ENCODE peak calls at places on chromosomes 12 and 14, in five cellular contexts. H, V, G, I and E are unnamed samples.

GRCh38 chr12:112130461-112130998 is 5.2 kb downstream of the TRAFD1 start:
- DNase-seq in H (no peak), V (peak), G (no peak), I (no peak), E (peak)

GRCh38 chr14:69719501-69719951 is 47.4 kb upstream of the SRSF5 start:
- DNase-seq in H (no peak), V (peak), G (peak), I (no peak), E (no peak)

GRCh38 chr12:124241776-124242528 is 52.9 kb upstream of the RFLNA start:
- DNase-seq in H (no peak), V (no peak), G (no peak), I (no peak), E (no peak)

GRCh38 chr12:3988519-3989217 is 115.5 kb upstream of the PARP11 start:
- DNase-seq in H (no peak), V (no peak), G (no peak), I (no peak), E (peak)

GRCh38 chr14:86646688-86647687 is 1117.0 kb downstream of the FLRT2 start:
- DNase-seq in H (no peak), V (no peak), G (no peak), I (no peak), E (no peak)

GRCh38 chr12:3727877-3728632 is 24.9 kb downstream of the CRACR2A start:
- DNase-seq in H (no peak), V (peak), G (no peak), I (no peak), E (no peak)

GRCh38 chr12:57759360-57759980 is 4.6 kb downstream of the MARCHF9 start:
- DNase-seq in H (no peak), V (peak), G (no peak), I (no peak), E (peak)

GRCh38 chr14:77988096-77988870 is 181.9 kb upstream of the NRXN3 start:
- DNase-seq in H (no peak), V (no peak), G (peak), I (no peak), E (no peak)

GRCh38 chr14:70638416-70638815 is 3.3 kb upstream of the TTC9 start:
- DNase-seq in H (no peak), V (no peak), G (no peak), I (no peak), E (no peak)

GRCh38 chr12:11978985-11979384 is 91.8 kb upstream of the BCL2L14 start:
- DNase-seq in H (no peak), V (no peak), G (no peak), I (no peak), E (no peak)

GRCh38 chr14:37580146-37580545 is 14.9 kb downstream of the FOXA1 start:
- DNase-seq in H (no peak), V (no peak), G (no peak), I (no peak), E (no peak)

GRCh38 chr14:22547309-22547947 is 41.6 kb downstream of the DAD1 start:
- DNase-seq in H (no peak), V (no peak), G (peak), I (no peak), E (no peak)

GRCh38 chr14:74401504-74402241 is 24.3 kb downstream of the SYNDIG1L start:
- DNase-seq in H (peak), V (no peak), G (peak), I (no peak), E (peak)

GRCh38 chr12:87304406-87304805 is 724.8 kb downstream of the C12orf50 start:
- DNase-seq in H (no peak), V (no peak), G (no peak), I (no peak), E (no peak)

GRCh38 chr14:53399057-53399456 is 245.9 kb upstream of the DDHD1 start:
- DNase-seq in H (no peak), V (no peak), G (no peak), I (no peak), E (no peak)

GRCh38 chr12:48994224-48995060 is 4.7 kb downstream of the DDN start:
- DNase-seq in H (no peak), V (no peak), G (no peak), I (no peak), E (no peak)

GRCh38 chr12:31518680-31519227 is 72.2 kb downstream of the DENND5B start:
- DNase-seq in H (no peak), V (no peak), G (peak), I (peak), E (no peak)

GRCh38 chr12:90965204-90965603 is 10.2 kb upstream of the CCER1 start:
- DNase-seq in H (no peak), V (no peak), G (no peak), I (no peak), E (no peak)

GRCh38 chr12:100656806-100657205 is 83.3 kb downstream of the GAS2L3 start:
- DNase-seq in H (no peak), V (no peak), G (no peak), I (peak), E (no peak)

GRCh38 chr12:103817791-103818190 is 23.2 kb downstream of the NT5DC3 start:
- DNase-seq in H (no peak), V (no peak), G (no peak), I (no peak), E (no peak)

GRCh38 chr12:115983226-115983798 is 294.2 kb downstream of the MED13L start:
- DNase-seq in H (no peak), V (no peak), G (no peak), I (no peak), E (no peak)

GRCh38 chr12:52630609-52631200 is 12.3 kb upstream of the KRT73 start:
- DNase-seq in H (no peak), V (no peak), G (no peak), I (no peak), E (no peak)

GRCh38 chr12:113322353-113322752 is 12.6 kb downstream of the SLC8B1 start:
- DNase-seq in H (no peak), V (no peak), G (no peak), I (no peak), E (no peak)

GRCh38 chr12:46111727-46112126 is 121.4 kb upstream of the SCAF11 start:
- DNase-seq in H (no peak), V (no peak), G (no peak), I (no peak), E (no peak)

GRCh38 chr14:105537580-105538474 is 11.4 kb downstream of the TMEM121 start:
- DNase-seq in H (peak), V (no peak), G (peak), I (peak), E (peak)

GRCh38 chr12:85993746-85994145 is 119.7 kb downstream of the NTS start:
- DNase-seq in H (no peak), V (no peak), G (no peak), I (no peak), E (no peak)

GRCh38 chr14:105299654-105300541 is 903 bp downstream of the BRF1 start:
- DNase-seq in H (no peak), V (peak), G (peak), I (peak), E (no peak)

GRCh38 chr12:104636496-104636895 is 179.7 kb downstream of the CHST11 start:
- DNase-seq in H (no peak), V (no peak), G (no peak), I (no peak), E (no peak)

GRCh38 chr14:78836777-78837176 is 666.6 kb downstream of the NRXN3 start:
- DNase-seq in H (no peak), V (peak), G (peak), I (peak), E (no peak)

GRCh38 chr12:118346895-118347294 is 25.8 kb downstream of the TAOK3 start:
- DNase-seq in H (no peak), V (no peak), G (no peak), I (no peak), E (no peak)

GRCh38 chr12:2384029-2384386 is 331.2 kb downstream of the CACNA1C start:
- DNase-seq in H (no peak), V (no peak), G (no peak), I (no peak), E (no peak)

GRCh38 chr14:100731846-100732765 is 5.4 kb downstream of the DLK1 start:
- DNase-seq in H (no peak), V (no peak), G (peak), I (no peak), E (no peak)

GRCh38 chr14:94373708-94374107 is 14.7 kb downstream of the SERPINA1 start:
- DNase-seq in H (no peak), V (no peak), G (no peak), I (no peak), E (no peak)

GRCh38 chr12:132489078-132489601 is 811 bp upstream of the FBRSL1 start:
- DNase-seq in H (no peak), V (peak), G (no peak), I (no peak), E (peak)

GRCh38 chr12:91937033-91937432 is 208.6 kb downstream of the BTG1 start:
- DNase-seq in H (no peak), V (no peak), G (no peak), I (no peak), E (no peak)

GRCh38 chr12:123983822-123984485 is 10.9 kb downstream of the ZNF664 start:
- DNase-seq in H (peak), V (peak), G (no peak), I (peak), E (peak)

GRCh38 chr14:20606190-20606901 is 15.2 kb upstream of the RNASE12 start:
- DNase-seq in H (no peak), V (peak), G (no peak), I (peak), E (no peak)